ENCODE peak calls at places on chromosomes 1 and 21, in seven cellular contexts. One of them, this sample, is unnamed.

GRCh38 chr1:198970919-198971318 is 332.1 kb downstream of the PTPRC start:
- DNase-seq in HL-60: peak; percentile 29
- DNase-seq in EH: peak; percentile 38
- DNase-seq in ELF-1: no peak
- DNase-seq in GM04504: no peak
- DNase-seq in NCI-H2171: no peak
- DNase-seq in activated T-cell treated with anti-CD3 and anti-CD28 coated beads for 48 hours: no peak
- DNase-seq in this sample: no peak

GRCh38 chr1:111481387-111482221 is 7.8 kb downstream of the C1orf162 start:
- DNase-seq in NCI-H2171: peak; percentile 8
- DNase-seq in GM04504: peak; percentile 54
- DNase-seq in EH: peak; percentile 74
- DNase-seq in ELF-1: peak; percentile 87
- DNase-seq in activated T-cell treated with anti-CD3 and anti-CD28 coated beads for 48 hours: peak; percentile 57
- DNase-seq in HL-60: peak; percentile 88
- DNase-seq in this sample: peak; percentile 66

GRCh38 chr1:89425056-89425455 is 61.2 kb downstream of the GBP6 start:
- DNase-seq in ELF-1: no peak
- DNase-seq in EH: no peak
- DNase-seq in GM04504: no peak
- DNase-seq in activated T-cell treated with anti-CD3 and anti-CD28 coated beads for 48 hours: no peak
- DNase-seq in NCI-H2171: no peak
- DNase-seq in HL-60: no peak
- DNase-seq in this sample: no peak

GRCh38 chr1:83998205-83998598 is 730 bp downstream of the TTLL7 start:
- DNase-seq in NCI-H2171: no peak
- DNase-seq in activated T-cell treated with anti-CD3 and anti-CD28 coated beads for 48 hours: no peak
- DNase-seq in HL-60: no peak
- DNase-seq in EH: no peak
- DNase-seq in ELF-1: no peak
- DNase-seq in GM04504: no peak
- DNase-seq in this sample: peak; percentile 7

GRCh38 chr1:182515556-182515955 is 65.6 kb downstream of the RGSL1 start:
- DNase-seq in NCI-H2171: no peak
- DNase-seq in ELF-1: no peak
- DNase-seq in GM04504: no peak
- DNase-seq in EH: no peak
- DNase-seq in activated T-cell treated with anti-CD3 and anti-CD28 coated beads for 48 hours: no peak
- DNase-seq in HL-60: no peak
- DNase-seq in this sample: no peak

GRCh38 chr1:3366181-3367051 is 88.0 kb upstream of the ARHGEF16 start:
- DNase-seq in activated T-cell treated with anti-CD3 and anti-CD28 coated beads for 48 hours: no peak
- DNase-seq in ELF-1: no peak
- DNase-seq in NCI-H2171: no peak
- DNase-seq in GM04504: no peak
- DNase-seq in EH: no peak
- DNase-seq in HL-60: no peak
- DNase-seq in this sample: no peak

GRCh38 chr1:117780981-117781475 is 148.4 kb downstream of the GDAP2 start:
- DNase-seq in NCI-H2171: peak; percentile 62
- DNase-seq in GM04504: peak; percentile 42
- DNase-seq in HL-60: no peak
- DNase-seq in activated T-cell treated with anti-CD3 and anti-CD28 coated beads for 48 hours: no peak
- DNase-seq in ELF-1: no peak
- DNase-seq in EH: peak; percentile 44
- DNase-seq in this sample: no peak

GRCh38 chr1:184487561-184488200 is 100.9 kb downstream of the C1orf21 start:
- DNase-seq in ELF-1: no peak
- DNase-seq in NCI-H2171: no peak
- DNase-seq in HL-60: no peak
- DNase-seq in activated T-cell treated with anti-CD3 and anti-CD28 coated beads for 48 hours: no peak
- DNase-seq in GM04504: no peak
- DNase-seq in EH: no peak
- DNase-seq in this sample: no peak

GRCh38 chr1:232184561-232185530 is 445.1 kb downstream of the SIPA1L2 start:
- DNase-seq in EH: no peak
- DNase-seq in activated T-cell treated with anti-CD3 and anti-CD28 coated beads for 48 hours: no peak
- DNase-seq in GM04504: no peak
- DNase-seq in ELF-1: no peak
- DNase-seq in NCI-H2171: no peak
- DNase-seq in HL-60: no peak
- DNase-seq in this sample: no peak

GRCh38 chr1:179251675-179252074 is 22.2 kb upstream of the ABL2 start:
- DNase-seq in EH: peak; percentile 54
- DNase-seq in NCI-H2171: no peak
- DNase-seq in ELF-1: no peak
- DNase-seq in HL-60: no peak
- DNase-seq in GM04504: no peak
- DNase-seq in activated T-cell treated with anti-CD3 and anti-CD28 coated beads for 48 hours: no peak
- DNase-seq in this sample: no peak

GRCh38 chr1:203187306-203188264 is 1.1 kb upstream of the CHI3L1 start:
- DNase-seq in EH: no peak
- DNase-seq in NCI-H2171: no peak
- DNase-seq in activated T-cell treated with anti-CD3 and anti-CD28 coated beads for 48 hours: no peak
- DNase-seq in ELF-1: no peak
- DNase-seq in HL-60: peak; percentile 42
- DNase-seq in GM04504: no peak
- DNase-seq in this sample: no peak

GRCh38 chr1:243416510-243416909 is 160.7 kb downstream of the SDCCAG8 start:
- DNase-seq in activated T-cell treated with anti-CD3 and anti-CD28 coated beads for 48 hours: no peak
- DNase-seq in HL-60: no peak
- DNase-seq in ELF-1: no peak
- DNase-seq in NCI-H2171: no peak
- DNase-seq in GM04504: no peak
- DNase-seq in EH: no peak
- DNase-seq in this sample: no peak

GRCh38 chr1:99279525-99279924 is 15.2 kb downstream of the PLPPR4 start:
- DNase-seq in ELF-1: peak; percentile 28
- DNase-seq in activated T-cell treated with anti-CD3 and anti-CD28 coated beads for 48 hours: no peak
- DNase-seq in NCI-H2171: peak; percentile 65
- DNase-seq in HL-60: no peak
- DNase-seq in GM04504: no peak
- DNase-seq in EH: peak; percentile 9
- DNase-seq in this sample: no peak

GRCh38 chr21:43600642-43601397 is 58.5 kb downstream of the HSF2BP start:
- DNase-seq in ELF-1: no peak
- DNase-seq in HL-60: no peak
- DNase-seq in activated T-cell treated with anti-CD3 and anti-CD28 coated beads for 48 hours: no peak
- DNase-seq in NCI-H2171: peak; percentile 79
- DNase-seq in GM04504: no peak
- DNase-seq in EH: peak; percentile 94
- DNase-seq in this sample: peak; percentile 82

GRCh38 chr1:161374373-161374772 is 6.7 kb upstream of the CFAP126 start:
- DNase-seq in HL-60: peak; percentile 31
- DNase-seq in NCI-H2171: no peak
- DNase-seq in GM04504: no peak
- DNase-seq in ELF-1: no peak
- DNase-seq in activated T-cell treated with anti-CD3 and anti-CD28 coated beads for 48 hours: no peak
- DNase-seq in EH: peak; percentile 13
- DNase-seq in this sample: no peak

GRCh38 chr1:216705686-216706085 is 17.5 kb downstream of the ESRRG start:
- DNase-seq in GM04504: no peak
- DNase-seq in NCI-H2171: peak; percentile 92
- DNase-seq in HL-60: no peak
- DNase-seq in ELF-1: no peak
- DNase-seq in activated T-cell treated with anti-CD3 and anti-CD28 coated beads for 48 hours: no peak
- DNase-seq in EH: no peak
- DNase-seq in this sample: no peak

GRCh38 chr21:24375201-24375600 is 1232.1 kb downstream of the MRPL39 start:
- DNase-seq in GM04504: no peak
- DNase-seq in EH: no peak
- DNase-seq in activated T-cell treated with anti-CD3 and anti-CD28 coated beads for 48 hours: peak; percentile 17
- DNase-seq in NCI-H2171: no peak
- DNase-seq in ELF-1: no peak
- DNase-seq in HL-60: peak; percentile 14
- DNase-seq in this sample: no peak

GRCh38 chr1:211036701-211037494 is 97.0 kb downstream of the KCNH1 start:
- DNase-seq in ELF-1: peak; percentile 11
- DNase-seq in GM04504: peak; percentile 92
- DNase-seq in EH: peak; percentile 99
- DNase-seq in activated T-cell treated with anti-CD3 and anti-CD28 coated beads for 48 hours: peak; percentile 4
- DNase-seq in HL-60: no peak
- DNase-seq in NCI-H2171: no peak
- DNase-seq in this sample: peak; percentile 96

GRCh38 chr1:3015744-3016143 is 5.5 kb upstream of the ACTRT2 start:
- DNase-seq in activated T-cell treated with anti-CD3 and anti-CD28 coated beads for 48 hours: no peak
- DNase-seq in HL-60: no peak
- DNase-seq in GM04504: no peak
- DNase-seq in EH: no peak
- DNase-seq in NCI-H2171: no peak
- DNase-seq in ELF-1: no peak
- DNase-seq in this sample: no peak

GRCh38 chr1:183230403-183230802 is 44.3 kb downstream of the LAMC2 start:
- DNase-seq in NCI-H2171: no peak
- DNase-seq in GM04504: no peak
- DNase-seq in ELF-1: no peak
- DNase-seq in activated T-cell treated with anti-CD3 and anti-CD28 coated beads for 48 hours: no peak
- DNase-seq in HL-60: no peak
- DNase-seq in EH: peak; percentile 82
- DNase-seq in this sample: no peak

GRCh38 chr1:115118596-115118995 is 29.3 kb upstream of the TSPAN2 start:
- DNase-seq in EH: peak; percentile 62
- DNase-seq in HL-60: no peak
- DNase-seq in ELF-1: no peak
- DNase-seq in activated T-cell treated with anti-CD3 and anti-CD28 coated beads for 48 hours: no peak
- DNase-seq in NCI-H2171: no peak
- DNase-seq in GM04504: no peak
- DNase-seq in this sample: no peak

GRCh38 chr1:40829631-40830245 is 32.4 kb downstream of the CITED4 start:
- DNase-seq in ELF-1: no peak
- DNase-seq in NCI-H2171: no peak
- DNase-seq in activated T-cell treated with anti-CD3 and anti-CD28 coated beads for 48 hours: no peak
- DNase-seq in EH: no peak
- DNase-seq in GM04504: no peak
- DNase-seq in HL-60: no peak
- DNase-seq in this sample: no peak

This sample was measured in SJSA1.